ENCODE peak calls at places on chromosome 4, in eight cellular contexts. One of them, this sample, is unnamed.

GRCh38 chr4:112173593-112174559 is 28.6 kb downstream of the FAM241A start:
- DNase-seq in Right ventricle myocardium superior: no peak
- DNase-seq in activated CD4-positive, alpha-beta T cell treated with anti-CD3 and anti-CD28 coated beads, Interleukin-2, amount 50 U/mL, for 1 hour: no peak
- DNase-seq in GM04503: no peak
- DNase-seq in activated T-cell treated with anti-CD3 and anti-CD28 coated beads for 1 hour: no peak
- DNase-seq in SW480: no peak
- DNase-seq in fibroblast of the conjunctiva: no peak
- DNase-seq in endodermal cell: no peak
- DNase-seq in this sample: no peak

GRCh38 chr4:3715251-3716033 is 50.7 kb upstream of the ADRA2C start:
- DNase-seq in endodermal cell: no peak
- DNase-seq in SW480: no peak
- DNase-seq in activated T-cell treated with anti-CD3 and anti-CD28 coated beads for 1 hour: no peak
- DNase-seq in fibroblast of the conjunctiva: no peak
- DNase-seq in activated CD4-positive, alpha-beta T cell treated with anti-CD3 and anti-CD28 coated beads, Interleukin-2, amount 50 U/mL, for 1 hour: no peak
- DNase-seq in GM04503: no peak
- DNase-seq in Right ventricle myocardium superior: peak
- DNase-seq in this sample: no peak

GRCh38 chr4:83113429-83113786 is 1.1 kb downstream of the PLAC8 start:
- DNase-seq in activated CD4-positive, alpha-beta T cell treated with anti-CD3 and anti-CD28 coated beads, Interleukin-2, amount 50 U/mL, for 1 hour: no peak
- DNase-seq in endodermal cell: no peak
- DNase-seq in activated T-cell treated with anti-CD3 and anti-CD28 coated beads for 1 hour: no peak
- DNase-seq in GM04503: no peak
- DNase-seq in fibroblast of the conjunctiva: no peak
- DNase-seq in Right ventricle myocardium superior: no peak
- DNase-seq in SW480: no peak
- DNase-seq in this sample: no peak

GRCh38 chr4:88643932-88644331 is 51.7 kb downstream of the HERC3 start:
- DNase-seq in Right ventricle myocardium superior: no peak
- DNase-seq in activated CD4-positive, alpha-beta T cell treated with anti-CD3 and anti-CD28 coated beads, Interleukin-2, amount 50 U/mL, for 1 hour: no peak
- DNase-seq in endodermal cell: no peak
- DNase-seq in SW480: no peak
- DNase-seq in fibroblast of the conjunctiva: no peak
- DNase-seq in GM04503: no peak
- DNase-seq in activated T-cell treated with anti-CD3 and anti-CD28 coated beads for 1 hour: no peak
- DNase-seq in this sample: no peak

GRCh38 chr4:3477750-3478430 is 14.8 kb downstream of the DOK7 start:
- DNase-seq in Right ventricle myocardium superior: no peak
- DNase-seq in SW480: no peak
- DNase-seq in endodermal cell: no peak
- DNase-seq in activated T-cell treated with anti-CD3 and anti-CD28 coated beads for 1 hour: no peak
- DNase-seq in GM04503: no peak
- DNase-seq in fibroblast of the conjunctiva: no peak
- DNase-seq in activated CD4-positive, alpha-beta T cell treated with anti-CD3 and anti-CD28 coated beads, Interleukin-2, amount 50 U/mL, for 1 hour: no peak
- DNase-seq in this sample: no peak

GRCh38 chr4:7854697-7855370 is 84.8 kb downstream of the AFAP1 start:
- DNase-seq in GM04503: no peak
- DNase-seq in Right ventricle myocardium superior: no peak
- DNase-seq in endodermal cell: no peak
- DNase-seq in activated CD4-positive, alpha-beta T cell treated with anti-CD3 and anti-CD28 coated beads, Interleukin-2, amount 50 U/mL, for 1 hour: peak
- DNase-seq in activated T-cell treated with anti-CD3 and anti-CD28 coated beads for 1 hour: peak
- DNase-seq in SW480: peak
- DNase-seq in fibroblast of the conjunctiva: no peak
- DNase-seq in this sample: peak

GRCh38 chr4:153781717-153782416 is 7.0 kb downstream of the SFRP2 start:
- DNase-seq in activated CD4-positive, alpha-beta T cell treated with anti-CD3 and anti-CD28 coated beads, Interleukin-2, amount 50 U/mL, for 1 hour: no peak
- DNase-seq in GM04503: peak
- DNase-seq in activated T-cell treated with anti-CD3 and anti-CD28 coated beads for 1 hour: no peak
- DNase-seq in endodermal cell: peak
- DNase-seq in fibroblast of the conjunctiva: peak
- DNase-seq in SW480: no peak
- DNase-seq in Right ventricle myocardium superior: no peak
- DNase-seq in this sample: no peak

GRCh38 chr4:42541647-42542046 is 115.3 kb downstream of the ATP8A1 start:
- DNase-seq in endodermal cell: no peak
- DNase-seq in GM04503: no peak
- DNase-seq in Right ventricle myocardium superior: no peak
- DNase-seq in activated T-cell treated with anti-CD3 and anti-CD28 coated beads for 1 hour: no peak
- DNase-seq in activated CD4-positive, alpha-beta T cell treated with anti-CD3 and anti-CD28 coated beads, Interleukin-2, amount 50 U/mL, for 1 hour: no peak
- DNase-seq in SW480: no peak
- DNase-seq in fibroblast of the conjunctiva: no peak
- DNase-seq in this sample: no peak

GRCh38 chr4:12586607-12587006 is 897.5 kb downstream of the RAB28 start:
- DNase-seq in GM04503: no peak
- DNase-seq in activated T-cell treated with anti-CD3 and anti-CD28 coated beads for 1 hour: no peak
- DNase-seq in activated CD4-positive, alpha-beta T cell treated with anti-CD3 and anti-CD28 coated beads, Interleukin-2, amount 50 U/mL, for 1 hour: no peak
- DNase-seq in Right ventricle myocardium superior: no peak
- DNase-seq in SW480: no peak
- DNase-seq in fibroblast of the conjunctiva: no peak
- DNase-seq in endodermal cell: no peak
- DNase-seq in this sample: no peak

GRCh38 chr4:5066101-5066500 is 14.8 kb downstream of the STK32B start:
- DNase-seq in GM04503: no peak
- DNase-seq in endodermal cell: no peak
- DNase-seq in activated CD4-positive, alpha-beta T cell treated with anti-CD3 and anti-CD28 coated beads, Interleukin-2, amount 50 U/mL, for 1 hour: no peak
- DNase-seq in SW480: no peak
- DNase-seq in fibroblast of the conjunctiva: no peak
- DNase-seq in activated T-cell treated with anti-CD3 and anti-CD28 coated beads for 1 hour: no peak
- DNase-seq in Right ventricle myocardium superior: no peak
- DNase-seq in this sample: no peak

GRCh38 chr4:172573899-172574298 is 594.7 kb upstream of the GALNT7 start:
- DNase-seq in SW480: no peak
- DNase-seq in Right ventricle myocardium superior: no peak
- DNase-seq in endodermal cell: no peak
- DNase-seq in fibroblast of the conjunctiva: no peak
- DNase-seq in activated CD4-positive, alpha-beta T cell treated with anti-CD3 and anti-CD28 coated beads, Interleukin-2, amount 50 U/mL, for 1 hour: no peak
- DNase-seq in GM04503: no peak
- DNase-seq in activated T-cell treated with anti-CD3 and anti-CD28 coated beads for 1 hour: no peak
- DNase-seq in this sample: no peak

GRCh38 chr4:98092833-98093439 is 50.3 kb downstream of the STPG2 start:
- DNase-seq in fibroblast of the conjunctiva: peak
- DNase-seq in activated CD4-positive, alpha-beta T cell treated with anti-CD3 and anti-CD28 coated beads, Interleukin-2, amount 50 U/mL, for 1 hour: no peak
- DNase-seq in GM04503: no peak
- DNase-seq in activated T-cell treated with anti-CD3 and anti-CD28 coated beads for 1 hour: no peak
- DNase-seq in Right ventricle myocardium superior: no peak
- DNase-seq in SW480: peak
- DNase-seq in endodermal cell: no peak
- DNase-seq in this sample: no peak

GRCh38 chr4:14916554-14917304 is 85.6 kb upstream of the CPEB2 start:
- DNase-seq in SW480: peak
- DNase-seq in fibroblast of the conjunctiva: no peak
- DNase-seq in endodermal cell: peak
- DNase-seq in Right ventricle myocardium superior: peak
- DNase-seq in activated T-cell treated with anti-CD3 and anti-CD28 coated beads for 1 hour: no peak
- DNase-seq in GM04503: peak
- DNase-seq in activated CD4-positive, alpha-beta T cell treated with anti-CD3 and anti-CD28 coated beads, Interleukin-2, amount 50 U/mL, for 1 hour: no peak
- DNase-seq in this sample: no peak

GRCh38 chr4:112343330-112343729 is 46.2 kb downstream of the ALPK1 start:
- DNase-seq in Right ventricle myocardium superior: no peak
- DNase-seq in endodermal cell: no peak
- DNase-seq in SW480: no peak
- DNase-seq in GM04503: no peak
- DNase-seq in fibroblast of the conjunctiva: no peak
- DNase-seq in activated CD4-positive, alpha-beta T cell treated with anti-CD3 and anti-CD28 coated beads, Interleukin-2, amount 50 U/mL, for 1 hour: no peak
- DNase-seq in activated T-cell treated with anti-CD3 and anti-CD28 coated beads for 1 hour: no peak
- DNase-seq in this sample: no peak

GRCh38 chr4:97924341-97924958 is 218.8 kb downstream of the STPG2 start:
- DNase-seq in activated CD4-positive, alpha-beta T cell treated with anti-CD3 and anti-CD28 coated beads, Interleukin-2, amount 50 U/mL, for 1 hour: no peak
- DNase-seq in fibroblast of the conjunctiva: no peak
- DNase-seq in SW480: no peak
- DNase-seq in activated T-cell treated with anti-CD3 and anti-CD28 coated beads for 1 hour: no peak
- DNase-seq in Right ventricle myocardium superior: no peak
- DNase-seq in GM04503: no peak
- DNase-seq in endodermal cell: no peak
- DNase-seq in this sample: no peak

GRCh38 chr4:7828011-7828720 is 111.5 kb downstream of the AFAP1 start:
- DNase-seq in activated T-cell treated with anti-CD3 and anti-CD28 coated beads for 1 hour: peak
- DNase-seq in activated CD4-positive, alpha-beta T cell treated with anti-CD3 and anti-CD28 coated beads, Interleukin-2, amount 50 U/mL, for 1 hour: peak
- DNase-seq in GM04503: peak
- DNase-seq in fibroblast of the conjunctiva: peak
- DNase-seq in Right ventricle myocardium superior: peak
- DNase-seq in endodermal cell: no peak
- DNase-seq in SW480: peak
- DNase-seq in this sample: peak

GRCh38 chr4:139664442-139664841 is 1.2 kb upstream of the MGST2 start:
- DNase-seq in activated CD4-positive, alpha-beta T cell treated with anti-CD3 and anti-CD28 coated beads, Interleukin-2, amount 50 U/mL, for 1 hour: no peak
- DNase-seq in GM04503: no peak
- DNase-seq in activated T-cell treated with anti-CD3 and anti-CD28 coated beads for 1 hour: no peak
- DNase-seq in SW480: no peak
- DNase-seq in endodermal cell: no peak
- DNase-seq in Right ventricle myocardium superior: no peak
- DNase-seq in fibroblast of the conjunctiva: no peak
- DNase-seq in this sample: no peak

GRCh38 chr4:156939151-156939550 is 32.4 kb downstream of the PDGFC start:
- DNase-seq in SW480: no peak
- DNase-seq in GM04503: no peak
- DNase-seq in fibroblast of the conjunctiva: no peak
- DNase-seq in activated T-cell treated with anti-CD3 and anti-CD28 coated beads for 1 hour: no peak
- DNase-seq in activated CD4-positive, alpha-beta T cell treated with anti-CD3 and anti-CD28 coated beads, Interleukin-2, amount 50 U/mL, for 1 hour: no peak
- DNase-seq in Right ventricle myocardium superior: no peak
- DNase-seq in endodermal cell: no peak
- DNase-seq in this sample: no peak

GRCh38 chr4:7539659-7540058 is 104.9 kb upstream of the PSAPL1 start:
- DNase-seq in GM04503: no peak
- DNase-seq in fibroblast of the conjunctiva: no peak
- DNase-seq in SW480: peak
- DNase-seq in activated CD4-positive, alpha-beta T cell treated with anti-CD3 and anti-CD28 coated beads, Interleukin-2, amount 50 U/mL, for 1 hour: peak
- DNase-seq in endodermal cell: peak
- DNase-seq in activated T-cell treated with anti-CD3 and anti-CD28 coated beads for 1 hour: peak
- DNase-seq in Right ventricle myocardium superior: no peak
- DNase-seq in this sample: peak

GRCh38 chr4:8838911-8839431 is 32.7 kb downstream of the HMX1 start:
- DNase-seq in GM04503: no peak
- DNase-seq in SW480: no peak
- DNase-seq in endodermal cell: peak
- DNase-seq in activated T-cell treated with anti-CD3 and anti-CD28 coated beads for 1 hour: no peak
- DNase-seq in fibroblast of the conjunctiva: no peak
- DNase-seq in Right ventricle myocardium superior: peak
- DNase-seq in activated CD4-positive, alpha-beta T cell treated with anti-CD3 and anti-CD28 coated beads, Interleukin-2, amount 50 U/mL, for 1 hour: no peak
- DNase-seq in this sample: no peak

This sample was measured in effector CD4-positive, alpha-beta T cell.